ENCODE peak calls at places on chromosomes 11 and 22, in six cellular contexts. One of them, this sample, is unnamed.

GRCh38 chr22:38715176-38715764 is 9.5 kb downstream of the GTPBP1 start:
- DNase-seq in colonic mucosa: no peak
- DNase-seq in GM23248: no peak
- DNase-seq in fibroblast of lung: no peak
- DNase-seq in endothelial cell of umbilical vein: no peak
- DNase-seq in IMR-90: no peak
- DNase-seq in this sample: no peak

GRCh38 chr22:22949953-22950352 is 62.3 kb downstream of the IGLL5 start:
- DNase-seq in colonic mucosa: no peak
- DNase-seq in GM23248: no peak
- DNase-seq in fibroblast of lung: no peak
- DNase-seq in endothelial cell of umbilical vein: no peak
- DNase-seq in IMR-90: no peak
- DNase-seq in this sample: no peak

GRCh38 chr22:46593211-46593676 is 26.9 kb upstream of the GRAMD4 start:
- DNase-seq in colonic mucosa: no peak
- DNase-seq in GM23248: no peak
- DNase-seq in fibroblast of lung: no peak
- DNase-seq in endothelial cell of umbilical vein: no peak
- DNase-seq in IMR-90: no peak
- DNase-seq in this sample: no peak

GRCh38 chr22:29006346-29006745 is 55.3 kb downstream of the C22orf31 start:
- DNase-seq in colonic mucosa: no peak
- DNase-seq in GM23248: no peak
- DNase-seq in fibroblast of lung: no peak
- DNase-seq in endothelial cell of umbilical vein: no peak
- DNase-seq in IMR-90: no peak
- DNase-seq in this sample: peak

GRCh38 chr22:49166211-49166610 is 661.5 kb downstream of the BRD1 start:
- DNase-seq in colonic mucosa: no peak
- DNase-seq in GM23248: no peak
- DNase-seq in fibroblast of lung: no peak
- DNase-seq in endothelial cell of umbilical vein: no peak
- DNase-seq in IMR-90: no peak
- DNase-seq in this sample: no peak

GRCh38 chr11:111969344-111969743 is 32.2 kb downstream of the DIXDC1 start:
- DNase-seq in colonic mucosa: no peak
- DNase-seq in GM23248: no peak
- DNase-seq in fibroblast of lung: no peak
- DNase-seq in endothelial cell of umbilical vein: no peak
- DNase-seq in IMR-90: no peak
- DNase-seq in this sample: no peak

GRCh38 chr11:12983331-12983730 is 25.8 kb upstream of the RASSF10 start:
- DNase-seq in colonic mucosa: no peak
- DNase-seq in GM23248: no peak
- DNase-seq in fibroblast of lung: no peak
- DNase-seq in endothelial cell of umbilical vein: no peak
- DNase-seq in IMR-90: no peak
- DNase-seq in this sample: no peak

GRCh38 chr11:97832451-97832850 is 1188.3 kb upstream of the CNTN5 start:
- DNase-seq in colonic mucosa: no peak
- DNase-seq in GM23248: no peak
- DNase-seq in fibroblast of lung: no peak
- DNase-seq in endothelial cell of umbilical vein: no peak
- DNase-seq in IMR-90: no peak
- DNase-seq in this sample: no peak

GRCh38 chr11:83472328-83472727 is 186.2 kb upstream of the CCDC90B start:
- DNase-seq in colonic mucosa: no peak
- DNase-seq in GM23248: no peak
- DNase-seq in fibroblast of lung: no peak
- DNase-seq in endothelial cell of umbilical vein: no peak
- DNase-seq in IMR-90: no peak
- DNase-seq in this sample: no peak

GRCh38 chr11:116837231-116838091 is at the start of gene APOA1:
- DNase-seq in colonic mucosa: no peak
- DNase-seq in GM23248: no peak
- DNase-seq in fibroblast of lung: no peak
- DNase-seq in endothelial cell of umbilical vein: no peak
- DNase-seq in IMR-90: no peak
- DNase-seq in this sample: peak

GRCh38 chr11:5380740-5381342 is 2.8 kb upstream of the OR51M1 start:
- DNase-seq in colonic mucosa: peak
- DNase-seq in GM23248: peak
- DNase-seq in fibroblast of lung: peak
- DNase-seq in endothelial cell of umbilical vein: peak
- DNase-seq in IMR-90: peak
- DNase-seq in this sample: peak

GRCh38 chr22:27461470-27461869 is 340.1 kb downstream of the MN1 start:
- DNase-seq in colonic mucosa: no peak
- DNase-seq in GM23248: peak
- DNase-seq in fibroblast of lung: peak
- DNase-seq in endothelial cell of umbilical vein: no peak
- DNase-seq in IMR-90: peak
- DNase-seq in this sample: peak

GRCh38 chr11:70080763-70081162 is 2.6 kb downstream of the ANO1 start:
- DNase-seq in colonic mucosa: no peak
- DNase-seq in GM23248: peak
- DNase-seq in fibroblast of lung: no peak
- DNase-seq in endothelial cell of umbilical vein: no peak
- DNase-seq in IMR-90: no peak
- DNase-seq in this sample: no peak

GRCh38 chr22:40403141-40403540 is 32.7 kb downstream of the SGSM3 start:
- DNase-seq in colonic mucosa: no peak
- DNase-seq in GM23248: no peak
- DNase-seq in fibroblast of lung: no peak
- DNase-seq in endothelial cell of umbilical vein: no peak
- DNase-seq in IMR-90: no peak
- DNase-seq in this sample: no peak

GRCh38 chr11:17578296-17578695 is 31.2 kb downstream of the OTOG start:
- DNase-seq in colonic mucosa: no peak
- DNase-seq in GM23248: no peak
- DNase-seq in fibroblast of lung: no peak
- DNase-seq in endothelial cell of umbilical vein: no peak
- DNase-seq in IMR-90: no peak
- DNase-seq in this sample: peak

DNA sequence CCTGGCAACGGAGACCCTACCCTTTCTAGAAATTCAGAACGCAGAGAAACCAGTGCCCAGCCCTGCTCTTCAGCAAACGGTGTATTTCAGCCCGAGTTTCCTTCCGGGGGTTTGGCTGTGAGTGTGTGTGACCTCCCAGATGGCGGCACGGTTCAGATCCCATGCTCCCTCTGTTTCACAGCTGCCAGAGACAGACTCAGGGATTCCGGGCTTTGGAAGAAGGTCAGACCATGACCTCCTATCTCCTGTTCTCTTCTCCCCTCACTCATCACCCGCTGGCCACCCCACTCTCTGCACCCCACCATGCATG is 256.3 kb upstream of the CADM1 start:
- DNase-seq in colonic mucosa: no peak
- DNase-seq in GM23248: no peak
- DNase-seq in fibroblast of lung: peak
- DNase-seq in endothelial cell of umbilical vein: no peak
- DNase-seq in IMR-90: no peak
- DNase-seq in this sample: peak
- H3K4me3 ChIP-seq in colonic mucosa: peak
- H3K4me3 ChIP-seq in GM23248: peak
- H3K4me3 ChIP-seq in fibroblast of lung: peak
- H3K4me3 ChIP-seq in endothelial cell of umbilical vein: no peak
- H3K4me3 ChIP-seq in IMR-90: peak
- H3K4me3 ChIP-seq in this sample: peak

GRCh38 chr11:47338396-47339241 is 13.9 kb downstream of the MYBPC3 start:
- DNase-seq in colonic mucosa: no peak
- DNase-seq in GM23248: no peak
- DNase-seq in fibroblast of lung: no peak
- DNase-seq in endothelial cell of umbilical vein: no peak
- DNase-seq in IMR-90: no peak
- DNase-seq in this sample: no peak
- H3K9ac ChIP-seq in colonic mucosa: no peak
- H3K9ac ChIP-seq in GM23248: no peak
- H3K9ac ChIP-seq in fibroblast of lung: no peak
- H3K9ac ChIP-seq in endothelial cell of umbilical vein: no peak
- H3K9ac ChIP-seq in IMR-90: no peak
- H3K9ac ChIP-seq in this sample: no peak

DNA sequence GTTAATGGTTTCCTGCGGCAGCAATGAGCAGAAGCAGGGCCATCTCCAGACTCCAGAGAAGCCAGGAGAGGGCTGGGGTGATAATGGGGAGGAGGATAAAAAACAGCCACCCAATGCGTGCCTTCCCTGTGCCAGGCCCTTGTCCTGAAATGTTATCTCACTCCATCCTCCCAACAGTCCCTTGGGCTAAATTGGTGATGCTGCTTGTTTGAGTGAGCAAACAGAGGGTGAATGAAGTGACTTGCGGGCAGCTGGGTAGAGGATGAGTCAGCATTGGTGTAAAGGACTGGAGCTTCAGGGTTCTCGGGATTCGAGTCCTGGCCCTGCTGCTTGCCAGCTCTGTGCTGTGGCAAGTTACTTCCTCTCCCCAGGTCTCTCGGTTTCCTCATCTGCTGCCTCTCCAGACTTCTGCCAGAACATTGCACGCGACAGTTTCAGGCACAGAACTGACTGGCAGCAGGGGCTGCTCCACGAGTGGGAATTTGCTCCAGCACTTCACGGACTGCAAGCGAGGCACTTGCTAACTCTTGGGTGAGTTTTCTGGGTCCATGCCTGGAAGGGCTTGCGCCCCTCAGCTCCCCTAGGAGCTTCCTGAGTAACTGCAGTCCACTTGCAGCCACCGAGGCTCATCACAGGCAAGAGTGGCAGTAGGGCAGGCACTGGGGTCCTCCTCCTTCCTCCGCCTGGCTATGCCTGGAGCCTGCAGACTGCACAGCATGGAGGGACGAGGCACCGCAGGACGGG is at the start of gene P2RY6:
- DNase-seq in colonic mucosa: no peak
- DNase-seq in GM23248: peak
- DNase-seq in fibroblast of lung: peak
- DNase-seq in endothelial cell of umbilical vein: no peak
- DNase-seq in IMR-90: peak
- DNase-seq in this sample: peak
- H3K4me3 ChIP-seq in colonic mucosa: peak
- H3K4me3 ChIP-seq in GM23248: no peak
- H3K4me3 ChIP-seq in fibroblast of lung: no peak
- H3K4me3 ChIP-seq in endothelial cell of umbilical vein: no peak
- H3K4me3 ChIP-seq in IMR-90: no peak
- H3K4me3 ChIP-seq in this sample: no peak

GRCh38 chr22:31637375-31637937 is 24.6 kb downstream of the PISD start:
- DNase-seq in colonic mucosa: no peak
- DNase-seq in GM23248: no peak
- DNase-seq in fibroblast of lung: no peak
- DNase-seq in endothelial cell of umbilical vein: no peak
- DNase-seq in IMR-90: no peak
- DNase-seq in this sample: peak
- H3K9ac ChIP-seq in colonic mucosa: peak
- H3K9ac ChIP-seq in GM23248: no peak
- H3K9ac ChIP-seq in fibroblast of lung: no peak
- H3K9ac ChIP-seq in endothelial cell of umbilical vein: no peak
- H3K9ac ChIP-seq in IMR-90: no peak
- H3K9ac ChIP-seq in this sample: no peak

DNA sequence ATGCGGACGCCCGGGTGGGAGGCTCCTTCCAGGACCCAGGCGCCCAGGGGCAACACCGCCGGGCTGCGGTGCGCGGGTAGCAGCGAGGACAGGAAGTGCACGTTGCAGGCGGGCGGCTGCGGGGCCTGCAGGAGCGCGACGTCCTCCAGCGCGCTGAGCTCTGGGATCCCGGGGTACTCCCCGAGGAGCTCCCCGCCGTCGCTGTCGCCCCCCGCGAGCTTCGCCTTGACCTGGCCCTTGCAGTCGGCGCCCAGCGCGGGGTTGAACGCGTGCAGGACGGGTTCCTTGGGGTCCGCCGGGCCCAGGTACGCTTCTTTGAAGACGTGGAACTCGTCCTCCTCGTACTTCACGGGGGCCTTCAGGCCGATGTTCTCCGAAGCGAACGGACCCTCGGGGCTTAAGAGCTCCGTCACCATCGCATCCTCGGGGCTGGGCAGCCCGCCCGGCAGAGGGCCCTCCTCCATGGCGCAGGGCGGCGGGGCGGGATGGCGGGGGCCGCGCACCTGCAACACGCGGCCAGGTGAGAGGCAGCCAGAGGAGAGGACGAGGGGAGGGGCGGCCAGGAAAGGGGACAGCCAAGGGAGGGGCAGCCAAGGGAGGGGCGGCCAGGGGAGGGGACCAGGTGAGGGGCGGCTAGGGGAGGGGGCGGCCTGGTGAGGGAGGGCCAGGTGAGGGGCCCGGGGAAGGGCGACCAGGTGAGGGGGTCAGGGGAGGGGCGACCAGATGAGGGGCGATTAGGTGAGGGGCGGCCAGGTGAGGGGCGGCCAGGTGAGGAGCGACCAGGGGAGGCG is 928 bp downstream of the TESMIN start:
- DNase-seq in colonic mucosa: no peak
- DNase-seq in GM23248: no peak
- DNase-seq in fibroblast of lung: no peak
- DNase-seq in endothelial cell of umbilical vein: no peak
- DNase-seq in IMR-90: no peak
- DNase-seq in this sample: peak
- H3K4me3 ChIP-seq in colonic mucosa: peak
- H3K4me3 ChIP-seq in GM23248: no peak
- H3K4me3 ChIP-seq in fibroblast of lung: no peak
- H3K4me3 ChIP-seq in endothelial cell of umbilical vein: no peak
- H3K4me3 ChIP-seq in IMR-90: no peak
- H3K4me3 ChIP-seq in this sample: no peak

GRCh38 chr11:77253690-77254089 is 47.8 kb downstream of the GDPD4 start:
- DNase-seq in colonic mucosa: no peak
- DNase-seq in GM23248: no peak
- DNase-seq in fibroblast of lung: no peak
- DNase-seq in endothelial cell of umbilical vein: no peak
- DNase-seq in IMR-90: no peak
- DNase-seq in this sample: no peak

GRCh38 chr11:77252555-77253270 is 48.8 kb downstream of the GDPD4 start:
- DNase-seq in colonic mucosa: peak
- DNase-seq in GM23248: no peak
- DNase-seq in fibroblast of lung: no peak
- DNase-seq in endothelial cell of umbilical vein: no peak
- DNase-seq in IMR-90: no peak
- DNase-seq in this sample: no peak

GRCh38 chr11:77249427-77249826 is 52.1 kb downstream of the GDPD4 start:
- DNase-seq in colonic mucosa: no peak
- DNase-seq in GM23248: peak
- DNase-seq in fibroblast of lung: no peak
- DNase-seq in endothelial cell of umbilical vein: peak
- DNase-seq in IMR-90: peak
- DNase-seq in this sample: no peak

DNA sequence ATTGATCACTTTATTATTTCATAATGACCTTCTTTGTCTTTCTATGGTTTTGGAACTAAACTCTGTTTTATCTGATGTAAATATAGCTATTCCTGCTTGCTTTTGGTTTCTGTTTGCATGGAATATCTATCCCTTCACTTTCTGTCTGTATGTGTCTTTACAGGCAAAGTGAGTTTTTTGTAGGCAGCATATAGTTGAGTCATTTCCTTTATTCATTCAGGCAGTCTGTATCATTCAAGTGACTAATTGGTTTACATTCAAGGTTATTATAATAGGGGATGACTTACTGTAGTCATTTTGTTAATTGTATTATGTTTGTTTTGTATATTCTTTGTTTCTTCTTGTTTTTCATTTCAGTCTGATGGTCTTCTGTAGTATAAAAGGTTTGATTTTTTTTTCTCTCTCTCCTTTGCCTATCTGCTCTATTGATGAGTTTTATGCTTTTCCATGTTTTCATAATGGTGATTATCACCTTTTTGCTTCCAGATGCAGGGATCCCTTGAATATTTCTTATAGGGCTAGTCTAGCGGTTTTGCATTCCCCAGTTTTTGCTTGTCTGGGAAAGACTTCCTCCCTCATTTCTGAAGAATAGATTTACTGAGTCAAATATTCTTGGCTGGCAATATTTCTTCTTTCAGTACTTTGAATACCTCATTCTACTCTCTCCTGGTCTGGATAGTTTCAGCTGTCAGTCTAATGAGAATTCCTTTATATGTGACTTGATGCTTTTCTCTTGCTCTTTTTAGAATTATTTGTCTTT is 50.4 kb downstream of the GDPD4 start:
- DNase-seq in colonic mucosa: no peak
- DNase-seq in GM23248: peak
- DNase-seq in fibroblast of lung: peak
- DNase-seq in endothelial cell of umbilical vein: peak
- DNase-seq in IMR-90: peak
- DNase-seq in this sample: no peak
- H3K9ac ChIP-seq in colonic mucosa: no peak
- H3K9ac ChIP-seq in GM23248: no peak
- H3K9ac ChIP-seq in fibroblast of lung: no peak
- H3K9ac ChIP-seq in endothelial cell of umbilical vein: peak
- H3K9ac ChIP-seq in IMR-90: no peak
- H3K9ac ChIP-seq in this sample: no peak